ENCODE peak calls at places on chromosomes 12 and 14, in four cellular contexts. Y is GM12891, R is H54, O is endothelial cell of umbilical vein. F is an unnamed sample.

GRCh38 chr12:119593578-119594398 is at the start of gene TMEM233:
- DNase-seq in Y (no peak), R (no peak), O (no peak), F (peak)

GRCh38 chr12:125193798-125194562 is 128.7 kb downstream of the AACS start:
- DNase-seq in Y (no peak), R (peak), O (no peak), F (no peak)

GRCh38 chr12:96719671-96720362 is 187.2 kb upstream of the NEDD1 start:
- DNase-seq in Y (peak), R (no peak), O (peak), F (peak)

GRCh38 chr12:58777815-58778214 is 142.5 kb downstream of the LRIG3 start:
- DNase-seq in Y (no peak), R (no peak), O (no peak), F (no peak)

GRCh38 chr12:12922978-12923377 is 29.0 kb downstream of the GPRC5D start:
- DNase-seq in Y (no peak), R (no peak), O (no peak), F (no peak)

GRCh38 chr14:86852530-86852929 is 1140.5 kb downstream of the GALC start:
- DNase-seq in Y (no peak), R (no peak), O (no peak), F (no peak)

GRCh38 chr14:79836577-79836976 is 374.7 kb downstream of the DIO2 start:
- DNase-seq in Y (no peak), R (no peak), O (no peak), F (no peak)

GRCh38 chr14:103067231-103067954 is 10.0 kb upstream of the CDC42BPB start:
- DNase-seq in Y (no peak), R (no peak), O (no peak), F (no peak)

GRCh38 chr14:104723651-104724406 is at the start of gene ADSS1:
- DNase-seq in Y (peak), R (no peak), O (peak), F (peak)

GRCh38 chr12:110796952-110797351 is 49.8 kb upstream of the CCDC63 start:
- DNase-seq in Y (no peak), R (peak), O (no peak), F (no peak)

GRCh38 chr14:90384543-90384911 is 12.3 kb upstream of the CALM1 start:
- DNase-seq in Y (no peak), R (no peak), O (no peak), F (no peak)

GRCh38 chr12:112948806-112949205 is 10.5 kb downstream of the OAS3 start:
- DNase-seq in Y (no peak), R (no peak), O (no peak), F (no peak)

GRCh38 chr14:96994999-96995398 is 197.8 kb downstream of the VRK1 start:
- DNase-seq in Y (no peak), R (no peak), O (no peak), F (no peak)

GRCh38 chr12:26936559-26937442 is 980 bp downstream of the INTS13 start:
- DNase-seq in Y (no peak), R (no peak), O (peak), F (no peak)

GRCh38 chr12:132287391-132288238 is 41.8 kb downstream of the GALNT9 start:
- DNase-seq in Y (no peak), R (no peak), O (no peak), F (no peak)

GRCh38 chr12:108381793-108382436 is 42.8 kb upstream of the CMKLR1 start:
- DNase-seq in Y (no peak), R (no peak), O (peak), F (no peak)

GRCh38 chr14:28751467-28752058 is 15.0 kb upstream of the FOXG1 start:
- DNase-seq in Y (no peak), R (no peak), O (peak), F (no peak)

GRCh38 chr12:92289611-92290010 is 144.0 kb upstream of the BTG1 start:
- DNase-seq in Y (no peak), R (no peak), O (no peak), F (no peak)

GRCh38 chr12:46647034-46647433 is 178.8 kb downstream of the SLC38A4 start:
- DNase-seq in Y (no peak), R (no peak), O (peak), F (no peak)

GRCh38 chr14:97994020-97994531 is 1196.9 kb downstream of the VRK1 start:
- DNase-seq in Y (no peak), R (no peak), O (no peak), F (no peak)

GRCh38 chr14:60327447-60328331 is 78.7 kb downstream of the PPM1A start:
- DNase-seq in Y (peak), R (no peak), O (no peak), F (peak)

GRCh38 chr12:110670161-110670701 is 18.7 kb downstream of the HVCN1 start:
- DNase-seq in Y (no peak), R (no peak), O (no peak), F (no peak)

GRCh38 chr12:4819654-4820053 is 90.1 kb upstream of the KCNA1 start:
- DNase-seq in Y (peak), R (no peak), O (no peak), F (no peak)

GRCh38 chr12:89166525-89166934 is 185.8 kb downstream of the DUSP6 start:
- DNase-seq in Y (peak), R (no peak), O (peak), F (no peak)

GRCh38 chr12:111453071-111453989 is 47.6 kb downstream of the SH2B3 start:
- DNase-seq in Y (no peak), R (no peak), O (no peak), F (no peak)

GRCh38 chr14:22502007-22502406 is 87.0 kb downstream of the DAD1 start:
- DNase-seq in Y (no peak), R (no peak), O (no peak), F (no peak)

GRCh38 chr14:24146978-24147760 is at the start of gene RNF31:
- DNase-seq in Y (peak), R (peak), O (peak), F (peak)
- TF ChIP-seq POLR2A in Y (no peak), R (peak), O (peak), F (peak)

GRCh38 chr12:39442895-39443703 is at the start of gene KIF21A:
- DNase-seq in Y (peak), R (peak), O (peak), F (peak)
- TF ChIP-seq POLR2A in Y (peak), R (peak), O (peak), F (peak)

DNA sequence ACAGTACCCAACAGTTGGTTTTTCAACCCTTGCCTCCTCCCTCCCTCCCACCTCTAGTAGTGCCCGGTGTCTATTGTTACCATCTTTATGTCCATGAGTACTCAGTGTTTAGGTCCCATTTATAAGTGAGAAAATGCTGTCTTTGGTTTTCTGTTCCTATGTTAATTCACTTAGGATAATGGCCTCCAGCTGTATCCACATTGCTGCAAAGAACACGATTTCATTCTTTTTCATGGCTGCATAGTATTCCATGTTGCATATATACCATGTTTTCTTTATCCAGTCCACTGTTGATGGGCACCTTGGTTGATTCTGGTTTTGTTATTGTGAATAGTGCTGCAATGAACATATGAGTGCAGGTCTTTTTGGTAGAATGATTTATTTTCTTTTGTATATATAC is 631.3 kb downstream of the MED13L start:
- DNase-seq in Y (no peak), R (no peak), O (no peak), F (no peak)
- TF ChIP-seq POLR2A in Y (no peak), R (no peak), O (no peak), F (no peak)

GRCh38 chr14:32150392-32150791 is 51.5 kb upstream of the RNU6-7 start:
- DNase-seq in Y (no peak), R (no peak), O (no peak), F (no peak)
- TF ChIP-seq POLR2A in Y (no peak), R (no peak), O (no peak), F (no peak)

GRCh38 chr14:54908230-54908629 is 5.6 kb upstream of the GCH1 start:
- DNase-seq in Y (no peak), R (no peak), O (no peak), F (no peak)

GRCh38 chr14:54906075-54906474 is 3.4 kb upstream of the GCH1 start:
- DNase-seq in Y (no peak), R (no peak), O (no peak), F (no peak)

GRCh38 chr14:54901380-54902142 is 1.1 kb downstream of the GCH1 start:
- DNase-seq in Y (no peak), R (peak), O (peak), F (no peak)

GRCh38 chr14:54902143-54902520 is 494 bp downstream of the GCH1 start:
- DNase-seq in Y (peak), R (peak), O (no peak), F (no peak)

DNA sequence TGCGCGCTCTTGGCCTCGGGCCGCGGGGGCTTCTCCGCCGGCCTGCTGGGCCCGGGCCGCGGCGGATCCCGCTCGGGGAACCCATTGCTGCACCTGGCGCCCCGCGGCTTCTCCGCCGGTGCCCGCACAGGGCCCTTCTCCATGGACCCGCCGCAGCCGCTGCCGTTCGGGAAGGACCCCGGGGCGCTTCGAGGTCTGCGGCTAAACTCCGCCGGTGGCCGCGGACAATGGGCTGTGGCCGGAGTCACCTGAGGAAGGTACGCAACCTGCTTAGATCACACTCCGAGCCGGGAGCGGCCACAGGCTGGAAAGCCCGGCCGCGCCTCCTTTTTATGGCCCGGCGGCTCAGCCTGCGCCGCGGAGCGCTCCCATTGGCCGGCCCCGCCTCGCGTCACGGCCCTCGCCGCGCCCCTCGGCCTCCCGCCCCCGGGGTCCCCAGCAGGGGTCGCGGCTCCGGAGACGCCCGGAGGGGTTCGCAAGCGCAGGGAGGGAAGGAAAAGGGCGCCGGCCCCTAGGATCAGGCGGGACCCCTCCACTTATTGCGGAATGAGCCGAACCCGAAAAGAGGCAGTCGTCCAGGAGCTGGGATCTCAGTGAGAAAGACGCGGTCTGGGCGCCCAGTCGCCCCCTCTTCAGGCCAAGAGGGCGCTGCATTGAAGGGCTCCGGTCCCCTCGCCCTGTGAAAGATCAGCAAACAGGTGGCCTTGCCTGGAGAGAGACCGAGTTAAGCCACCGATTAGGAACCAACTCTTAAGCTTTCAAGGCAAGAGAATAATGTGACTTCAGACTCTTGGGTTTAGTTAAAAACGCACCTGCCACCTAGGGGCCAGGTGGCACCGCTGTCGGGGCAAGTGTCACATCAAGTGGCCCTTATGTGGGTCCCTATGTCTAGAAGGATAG is at the start of gene GCH1:
- DNase-seq in Y (peak), R (peak), O (peak), F (peak)
- TF ChIP-seq POLR2A in Y (peak), R (peak), O (peak), F (peak)

F was measured in GM12892.